ENCODE peak calls at places on chromosomes 6 and 20, in nine cellular contexts. One of them, this sample, is unnamed. For H3K27me3, the result is how much of the 10 kb centered on the place peaks cover.

GRCh38 chr20:50870572-50871161 is 60.6 kb downstream of the ADNP start:
- DNase-seq in ovary: peak
- DNase-seq in cardiac muscle cell: peak
- DNase-seq in esophagus squamous epithelium: no peak
- DNase-seq in foreskin keratinocyte: no peak
- DNase-seq in Caco-2: no peak
- DNase-seq in lower lobe of right lung: no peak
- DNase-seq in suprapubic skin: no peak
- DNase-seq in psoas muscle: no peak
- DNase-seq in this sample: no peak

GRCh38 chr6:157755032-157755751 is 67.9 kb upstream of the SNX9 start:
- DNase-seq in ovary: no peak
- DNase-seq in cardiac muscle cell: no peak
- DNase-seq in foreskin keratinocyte: peak
- DNase-seq in lower lobe of right lung: no peak
- DNase-seq in psoas muscle: no peak
- DNase-seq in suprapubic skin: no peak
- DNase-seq in esophagus squamous epithelium: no peak
- DNase-seq in Caco-2: no peak
- DNase-seq in this sample: no peak

GRCh38 chr6:53813801-53814200 is 19.0 kb downstream of the LRRC1 start:
- DNase-seq in foreskin keratinocyte: no peak
- DNase-seq in suprapubic skin: no peak
- DNase-seq in esophagus squamous epithelium: no peak
- DNase-seq in Caco-2: no peak
- DNase-seq in cardiac muscle cell: no peak
- DNase-seq in ovary: no peak
- DNase-seq in lower lobe of right lung: no peak
- DNase-seq in psoas muscle: no peak
- DNase-seq in this sample: no peak

GRCh38 chr20:10411673-10412072 is 22.3 kb downstream of the MKKS start:
- DNase-seq in cardiac muscle cell: no peak
- DNase-seq in esophagus squamous epithelium: no peak
- DNase-seq in Caco-2: no peak
- DNase-seq in foreskin keratinocyte: no peak
- DNase-seq in suprapubic skin: no peak
- DNase-seq in ovary: no peak
- DNase-seq in psoas muscle: no peak
- DNase-seq in lower lobe of right lung: no peak
- DNase-seq in this sample: no peak

GRCh38 chr6:44704240-44705150 is 317.0 kb downstream of the CDC5L start:
- DNase-seq in foreskin keratinocyte: no peak
- DNase-seq in cardiac muscle cell: no peak
- DNase-seq in psoas muscle: no peak
- DNase-seq in esophagus squamous epithelium: no peak
- DNase-seq in ovary: no peak
- DNase-seq in Caco-2: no peak
- DNase-seq in suprapubic skin: no peak
- DNase-seq in lower lobe of right lung: no peak
- DNase-seq in this sample: no peak

GRCh38 chr6:93369586-93370134 is 49.7 kb downstream of the EPHA7 start:
- DNase-seq in cardiac muscle cell: no peak
- DNase-seq in foreskin keratinocyte: no peak
- DNase-seq in ovary: no peak
- DNase-seq in Caco-2: no peak
- DNase-seq in psoas muscle: no peak
- DNase-seq in esophagus squamous epithelium: no peak
- DNase-seq in lower lobe of right lung: no peak
- DNase-seq in suprapubic skin: no peak
- DNase-seq in this sample: no peak

GRCh38 chr6:21075986-21076385 is 517.6 kb upstream of the SOX4 start:
- DNase-seq in cardiac muscle cell: no peak
- DNase-seq in ovary: no peak
- DNase-seq in foreskin keratinocyte: no peak
- DNase-seq in suprapubic skin: no peak
- DNase-seq in lower lobe of right lung: no peak
- DNase-seq in Caco-2: no peak
- DNase-seq in psoas muscle: no peak
- DNase-seq in esophagus squamous epithelium: no peak
- DNase-seq in this sample: no peak

GRCh38 chr20:8855315-8855714 is 213.6 kb upstream of the PLCB4 start:
- DNase-seq in cardiac muscle cell: peak
- DNase-seq in psoas muscle: no peak
- DNase-seq in suprapubic skin: no peak
- DNase-seq in lower lobe of right lung: no peak
- DNase-seq in esophagus squamous epithelium: no peak
- DNase-seq in Caco-2: no peak
- DNase-seq in foreskin keratinocyte: peak
- DNase-seq in ovary: peak
- DNase-seq in this sample: no peak

GRCh38 chr20:62741191-62741676 is 32.6 kb downstream of the NTSR1 start:
- DNase-seq in Caco-2: no peak
- DNase-seq in esophagus squamous epithelium: no peak
- DNase-seq in foreskin keratinocyte: peak
- DNase-seq in suprapubic skin: no peak
- DNase-seq in cardiac muscle cell: peak
- DNase-seq in psoas muscle: peak
- DNase-seq in ovary: no peak
- DNase-seq in lower lobe of right lung: peak
- DNase-seq in this sample: no peak

GRCh38 chr6:44270526-44271405 is 516 bp downstream of the TMEM151B start:
- DNase-seq in foreskin keratinocyte: no peak
- DNase-seq in ovary: peak
- DNase-seq in suprapubic skin: no peak
- DNase-seq in esophagus squamous epithelium: no peak
- DNase-seq in lower lobe of right lung: no peak
- DNase-seq in psoas muscle: peak
- DNase-seq in cardiac muscle cell: no peak
- DNase-seq in Caco-2: peak
- DNase-seq in this sample: no peak

GRCh38 chr20:8935878-8936277 is 133.0 kb upstream of the PLCB4 start:
- DNase-seq in cardiac muscle cell: no peak
- DNase-seq in esophagus squamous epithelium: no peak
- DNase-seq in lower lobe of right lung: no peak
- DNase-seq in foreskin keratinocyte: no peak
- DNase-seq in Caco-2: no peak
- DNase-seq in suprapubic skin: no peak
- DNase-seq in ovary: no peak
- DNase-seq in psoas muscle: peak
- DNase-seq in this sample: no peak

GRCh38 chr6:34190504-34191122 is 44.7 kb upstream of the GRM4 start:
- DNase-seq in ovary: no peak
- DNase-seq in lower lobe of right lung: no peak
- DNase-seq in foreskin keratinocyte: no peak
- DNase-seq in esophagus squamous epithelium: no peak
- DNase-seq in psoas muscle: no peak
- DNase-seq in suprapubic skin: peak
- DNase-seq in Caco-2: no peak
- DNase-seq in cardiac muscle cell: no peak
- DNase-seq in this sample: no peak

GRCh38 chr6:147642458-147642857 is 134.0 kb downstream of the SAMD5 start:
- DNase-seq in psoas muscle: no peak
- DNase-seq in ovary: no peak
- DNase-seq in esophagus squamous epithelium: no peak
- DNase-seq in suprapubic skin: no peak
- DNase-seq in foreskin keratinocyte: no peak
- DNase-seq in cardiac muscle cell: no peak
- DNase-seq in lower lobe of right lung: no peak
- DNase-seq in Caco-2: peak
- DNase-seq in this sample: no peak

GRCh38 chr20:54067606-54068174 is 2.7 kb downstream of the BCAS1 start:
- DNase-seq in cardiac muscle cell: no peak
- DNase-seq in psoas muscle: no peak
- DNase-seq in esophagus squamous epithelium: no peak
- DNase-seq in Caco-2: peak
- DNase-seq in ovary: no peak
- DNase-seq in suprapubic skin: no peak
- DNase-seq in foreskin keratinocyte: peak
- DNase-seq in lower lobe of right lung: peak
- DNase-seq in this sample: peak

GRCh38 chr20:52152416-52152815 is 39.2 kb downstream of the ZFP64 start:
- DNase-seq in foreskin keratinocyte: no peak
- DNase-seq in ovary: no peak
- DNase-seq in Caco-2: no peak
- DNase-seq in suprapubic skin: no peak
- DNase-seq in lower lobe of right lung: no peak
- DNase-seq in cardiac muscle cell: no peak
- DNase-seq in psoas muscle: no peak
- DNase-seq in esophagus squamous epithelium: no peak
- DNase-seq in this sample: no peak

GRCh38 chr20:10705801-10706459 is 32.1 kb upstream of the JAG1 start:
- DNase-seq in ovary: no peak
- DNase-seq in Caco-2: no peak
- DNase-seq in esophagus squamous epithelium: peak
- DNase-seq in psoas muscle: no peak
- DNase-seq in lower lobe of right lung: no peak
- DNase-seq in suprapubic skin: no peak
- DNase-seq in cardiac muscle cell: no peak
- DNase-seq in foreskin keratinocyte: peak
- DNase-seq in this sample: peak

GRCh38 chr6:56144538-56145324 is 102.6 kb downstream of the COL21A1 start:
- DNase-seq in cardiac muscle cell: peak
- DNase-seq in suprapubic skin: no peak
- DNase-seq in ovary: no peak
- DNase-seq in esophagus squamous epithelium: no peak
- DNase-seq in Caco-2: no peak
- DNase-seq in foreskin keratinocyte: peak
- DNase-seq in psoas muscle: no peak
- DNase-seq in lower lobe of right lung: no peak
- DNase-seq in this sample: peak

GRCh38 chr20:31811796-31812728 is 7.1 kb upstream of the MYLK2 start:
- DNase-seq in cardiac muscle cell: peak
- DNase-seq in psoas muscle: peak
- DNase-seq in ovary: no peak
- DNase-seq in lower lobe of right lung: no peak
- DNase-seq in esophagus squamous epithelium: no peak
- DNase-seq in foreskin keratinocyte: no peak
- DNase-seq in Caco-2: no peak
- DNase-seq in suprapubic skin: no peak
- DNase-seq in this sample: no peak

GRCh38 chr6:72649032-72649984 is 27.4 kb downstream of the KCNQ5 start:
- DNase-seq in esophagus squamous epithelium: no peak
- DNase-seq in Caco-2: no peak
- DNase-seq in foreskin keratinocyte: peak
- DNase-seq in cardiac muscle cell: peak
- DNase-seq in lower lobe of right lung: no peak
- DNase-seq in psoas muscle: no peak
- DNase-seq in suprapubic skin: no peak
- DNase-seq in ovary: no peak
- DNase-seq in this sample: peak

GRCh38 chr6:73443555-73443954 is 8.5 kb downstream of the CGAS start:
- DNase-seq in cardiac muscle cell: no peak
- DNase-seq in esophagus squamous epithelium: no peak
- DNase-seq in ovary: no peak
- DNase-seq in Caco-2: no peak
- DNase-seq in suprapubic skin: no peak
- DNase-seq in lower lobe of right lung: no peak
- DNase-seq in psoas muscle: no peak
- DNase-seq in foreskin keratinocyte: no peak
- DNase-seq in this sample: no peak

GRCh38 chr6:112879920-112880413 is 532.8 kb downstream of the RFPL4B start:
- DNase-seq in cardiac muscle cell: peak
- DNase-seq in ovary: no peak
- DNase-seq in psoas muscle: peak
- DNase-seq in Caco-2: peak
- DNase-seq in lower lobe of right lung: peak
- DNase-seq in suprapubic skin: no peak
- DNase-seq in foreskin keratinocyte: no peak
- DNase-seq in esophagus squamous epithelium: no peak
- DNase-seq in this sample: no peak
- TF ChIP-seq CTCF in cardiac muscle cell: peak
- TF ChIP-seq CTCF in ovary: no peak
- TF ChIP-seq CTCF in psoas muscle: no peak
- TF ChIP-seq CTCF in Caco-2: peak
- TF ChIP-seq CTCF in lower lobe of right lung: peak
- TF ChIP-seq CTCF in suprapubic skin: no peak
- TF ChIP-seq CTCF in foreskin keratinocyte: no peak
- TF ChIP-seq CTCF in esophagus squamous epithelium: no peak
- TF ChIP-seq CTCF in this sample: peak

DNA sequence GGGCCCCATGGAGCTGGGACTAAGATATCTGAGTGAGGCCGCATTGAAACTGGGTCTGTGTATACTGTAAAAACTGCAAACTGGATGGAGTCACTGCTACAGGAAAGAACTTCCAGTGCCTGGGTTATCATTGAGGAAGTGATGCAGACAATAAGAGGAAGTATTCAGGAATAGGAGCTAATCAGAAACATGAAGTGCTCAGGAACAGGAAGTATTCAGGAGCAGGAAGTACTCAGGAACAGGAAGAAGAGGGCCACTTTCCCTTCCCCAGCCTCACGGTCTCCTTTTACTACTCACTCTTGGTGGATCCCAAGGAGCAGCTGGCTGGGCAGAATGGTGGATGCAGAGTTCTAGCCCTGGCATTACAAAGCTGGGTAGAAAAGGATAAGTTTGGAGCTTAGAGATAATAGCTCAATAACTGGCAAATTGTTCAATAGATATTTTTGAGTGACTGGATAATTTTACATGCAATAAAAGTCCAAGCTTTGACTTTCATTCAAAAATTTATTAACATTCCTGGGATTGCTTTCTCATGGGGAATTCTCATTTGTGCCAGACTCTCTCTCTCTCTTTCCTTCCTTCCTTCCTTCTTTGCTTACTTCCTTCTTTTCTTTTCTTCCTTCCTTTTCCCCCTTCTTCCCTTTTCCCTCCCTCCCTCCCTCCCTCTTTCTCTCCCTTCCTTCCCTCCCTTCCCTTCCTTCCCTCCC is 82.2 kb upstream of the PAX1 start:
- DNase-seq in esophagus squamous epithelium: no peak
- DNase-seq in Caco-2: no peak
- DNase-seq in psoas muscle: no peak
- DNase-seq in cardiac muscle cell: no peak
- DNase-seq in foreskin keratinocyte: no peak
- DNase-seq in suprapubic skin: no peak
- DNase-seq in lower lobe of right lung: no peak
- DNase-seq in ovary: no peak
- DNase-seq in this sample: no peak
- H3K27me3 ChIP-seq in esophagus squamous epithelium: under half
- H3K27me3 ChIP-seq in Caco-2: under half
- H3K27me3 ChIP-seq in psoas muscle: under half
- H3K27me3 ChIP-seq in cardiac muscle cell: under half
- H3K27me3 ChIP-seq in foreskin keratinocyte: under half
- H3K27me3 ChIP-seq in suprapubic skin: under half
- H3K27me3 ChIP-seq in lower lobe of right lung: under half
- H3K27me3 ChIP-seq in ovary: under half
- H3K27me3 ChIP-seq in this sample: under half

GRCh38 chr20:23228912-23229311 is 121.7 kb upstream of the NXT1 start:
- DNase-seq in suprapubic skin: no peak
- DNase-seq in lower lobe of right lung: no peak
- DNase-seq in ovary: no peak
- DNase-seq in psoas muscle: no peak
- DNase-seq in cardiac muscle cell: peak
- DNase-seq in esophagus squamous epithelium: no peak
- DNase-seq in Caco-2: no peak
- DNase-seq in foreskin keratinocyte: no peak
- DNase-seq in this sample: no peak
- TF ChIP-seq CTCF in suprapubic skin: no peak
- TF ChIP-seq CTCF in lower lobe of right lung: no peak
- TF ChIP-seq CTCF in ovary: no peak
- TF ChIP-seq CTCF in psoas muscle: no peak
- TF ChIP-seq CTCF in cardiac muscle cell: no peak
- TF ChIP-seq CTCF in esophagus squamous epithelium: no peak
- TF ChIP-seq CTCF in Caco-2: no peak
- TF ChIP-seq CTCF in foreskin keratinocyte: no peak
- TF ChIP-seq CTCF in this sample: no peak

GRCh38 chr20:32969356-32970114 is 34.7 kb downstream of the SUN5 start:
- DNase-seq in psoas muscle: no peak
- DNase-seq in ovary: no peak
- DNase-seq in Caco-2: no peak
- DNase-seq in cardiac muscle cell: no peak
- DNase-seq in lower lobe of right lung: no peak
- DNase-seq in esophagus squamous epithelium: no peak
- DNase-seq in suprapubic skin: peak
- DNase-seq in foreskin keratinocyte: no peak
- DNase-seq in this sample: no peak
- H3K27me3 ChIP-seq in psoas muscle: under half
- H3K27me3 ChIP-seq in ovary: under half
- H3K27me3 ChIP-seq in Caco-2: under half
- H3K27me3 ChIP-seq in cardiac muscle cell: under half
- H3K27me3 ChIP-seq in lower lobe of right lung: under half
- H3K27me3 ChIP-seq in esophagus squamous epithelium: under half
- H3K27me3 ChIP-seq in suprapubic skin: under half
- H3K27me3 ChIP-seq in foreskin keratinocyte: under half
- H3K27me3 ChIP-seq in this sample: under half